ENCODE peak calls at places on chromosome 11, in six cellular contexts. M is progenitor cell of endocrine pancreas, N is pancreas, X is Calu3, R is neural progenitor cell, V is astrocyte of the spinal cord. D is an unnamed sample.

GRCh38 chr11:68350759-68351449 is 38.5 kb downstream of the LRP5 start:
- DNase-seq in X (no peak), R (peak), N (no peak), V (no peak), M (no peak), D (no peak)

GRCh38 chr11:12276356-12276755 is 101.0 kb upstream of the PARVA start:
- DNase-seq in N (no peak), X (no peak), R (no peak), M (no peak), V (no peak), D (no peak)

GRCh38 chr11:102451041-102451692 is 1.4 kb downstream of the TMEM123 start:
- DNase-seq in M (no peak), V (no peak), X (no peak), N (no peak), R (no peak), D (no peak)

GRCh38 chr11:2205214-2205770 is 33.7 kb upstream of the TH start:
- DNase-seq in M (no peak), X (no peak), V (no peak), N (no peak), R (no peak), D (no peak)

GRCh38 chr11:35963911-35964310 is 20.0 kb downstream of the LDLRAD3 start:
- DNase-seq in N (no peak), R (no peak), X (no peak), V (no peak), M (no peak), D (peak)

GRCh38 chr11:40514124-40514523 is 945.3 kb downstream of the LRRC4C start:
- DNase-seq in V (no peak), X (no peak), N (no peak), M (no peak), R (no peak), D (no peak)

GRCh38 chr11:10779086-10779485 is 28.0 kb downstream of the CTR9 start:
- DNase-seq in X (no peak), M (no peak), N (no peak), R (no peak), V (no peak), D (no peak)

GRCh38 chr11:28666632-28667031 is 558.4 kb downstream of the METTL15 start:
- DNase-seq in V (peak), M (no peak), R (no peak), N (no peak), X (no peak), D (no peak)

GRCh38 chr11:110587972-110588371 is 124.3 kb downstream of the ARHGAP20 start:
- DNase-seq in R (no peak), V (no peak), M (no peak), N (no peak), X (no peak), D (peak)

GRCh38 chr11:16902979-16903378 is 111.2 kb downstream of the PLEKHA7 start:
- DNase-seq in R (no peak), M (no peak), X (no peak), N (no peak), V (no peak), D (no peak)

GRCh38 chr11:128472128-128473110 is 114.9 kb downstream of the ETS1 start:
- DNase-seq in N (no peak), R (no peak), X (no peak), M (no peak), V (peak), D (peak)

GRCh38 chr11:106695506-106695905 is 322.8 kb downstream of the GUCY1A2 start:
- DNase-seq in R (no peak), M (no peak), N (no peak), X (no peak), V (peak), D (peak)

GRCh38 chr11:123020968-123021367 is 39.3 kb upstream of the BSX start:
- DNase-seq in X (peak), V (peak), R (peak), N (no peak), M (no peak), D (peak)

GRCh38 chr11:28529046-28529445 is 420.9 kb downstream of the METTL15 start:
- DNase-seq in N (no peak), X (no peak), R (no peak), M (no peak), V (peak), D (peak)

GRCh38 chr11:61418136-61418535 is 11.6 kb downstream of the CPSF7 start:
- DNase-seq in R (no peak), N (no peak), V (no peak), X (no peak), M (no peak), D (no peak)

GRCh38 chr11:833849-834311 is 1.1 kb downstream of the CD151 start:
- DNase-seq in V (no peak), R (no peak), N (no peak), M (no peak), X (no peak), D (no peak)

GRCh38 chr11:61297741-61298140 is 2.6 kb upstream of the VWCE start:
- DNase-seq in R (no peak), M (no peak), X (no peak), V (peak), N (no peak), D (peak)

GRCh38 chr11:78331711-78332110 is 85.9 kb downstream of the GAB2 start:
- DNase-seq in X (no peak), V (no peak), R (peak), M (no peak), N (no peak), D (no peak)

GRCh38 chr11:122168218-122168617 is 52.2 kb upstream of the BLID start:
- DNase-seq in N (no peak), V (no peak), X (no peak), M (no peak), R (no peak), D (no peak)

GRCh38 chr11:68367252-68367651 is 54.9 kb downstream of the LRP5 start:
- DNase-seq in N (no peak), V (no peak), M (no peak), X (no peak), R (no peak), D (no peak)

GRCh38 chr11:85180528-85180927 is 446.6 kb downstream of the DLG2 start:
- DNase-seq in X (no peak), M (no peak), V (no peak), N (no peak), R (no peak), D (no peak)

GRCh38 chr11:16148301-16148787 is 208.0 kb downstream of the SOX6 start:
- DNase-seq in V (no peak), X (no peak), N (no peak), M (no peak), R (peak), D (peak)

GRCh38 chr11:121514401-121514981 is 61.7 kb upstream of the SORL1-AS1 start:
- DNase-seq in M (no peak), R (peak), V (no peak), X (no peak), N (no peak), D (no peak)

GRCh38 chr11:75503531-75504099 is 22.1 kb downstream of the GDPD5 start:
- DNase-seq in N (no peak), M (no peak), V (no peak), R (no peak), X (no peak), D (no peak)

GRCh38 chr11:11536650-11537049 is 85.2 kb downstream of the GALNT18 start:
- DNase-seq in X (no peak), M (no peak), R (no peak), V (no peak), N (no peak), D (no peak)

GRCh38 chr11:12207384-12208150 is 97.2 kb downstream of the MICAL2 start:
- DNase-seq in R (no peak), M (no peak), N (no peak), V (peak), X (no peak), D (no peak)

GRCh38 chr11:72241290-72241781 is 2.6 kb downstream of the PHOX2A start:
- DNase-seq in M (no peak), R (peak), N (no peak), X (no peak), V (no peak), D (no peak)

GRCh38 chr11:95835768-95836488 is 45.6 kb downstream of the CEP57 start:
- DNase-seq in M (peak), V (peak), X (peak), N (no peak), R (peak), D (peak)

GRCh38 chr11:96197221-96197620 is 145.8 kb downstream of the MAML2 start:
- DNase-seq in R (no peak), M (no peak), X (no peak), V (no peak), N (no peak), D (peak)

GRCh38 chr11:86934263-86934932 is 20.8 kb downstream of the FZD4 start:
- DNase-seq in V (no peak), X (no peak), M (no peak), N (no peak), R (no peak), D (no peak)

GRCh38 chr11:122207505-122207904 is 91.5 kb upstream of the BLID start:
- DNase-seq in M (no peak), X (no peak), N (no peak), R (no peak), V (peak), D (peak)

GRCh38 chr11:71183878-71184277 is 68.5 kb downstream of the SHANK2 start:
- DNase-seq in M (no peak), N (no peak), V (no peak), R (no peak), X (no peak), D (no peak)

GRCh38 chr11:121295246-121296007 is 2.9 kb downstream of the SC5D start:
- DNase-seq in X (no peak), M (no peak), R (peak), N (no peak), V (no peak), D (no peak)

GRCh38 chr11:134026655-134027343 is 42.1 kb upstream of the JAM3 start:
- DNase-seq in R (peak), X (no peak), N (peak), V (no peak), M (peak), D (no peak)

GRCh38 chr11:45182902-45183301 is 36.5 kb downstream of the PRDM11 start:
- DNase-seq in R (peak), M (no peak), V (no peak), N (no peak), X (peak), D (peak)
- TF ChIP-seq CTCF in R (peak), M (peak), V (peak), N (peak), X (peak), D (peak)

DNA sequence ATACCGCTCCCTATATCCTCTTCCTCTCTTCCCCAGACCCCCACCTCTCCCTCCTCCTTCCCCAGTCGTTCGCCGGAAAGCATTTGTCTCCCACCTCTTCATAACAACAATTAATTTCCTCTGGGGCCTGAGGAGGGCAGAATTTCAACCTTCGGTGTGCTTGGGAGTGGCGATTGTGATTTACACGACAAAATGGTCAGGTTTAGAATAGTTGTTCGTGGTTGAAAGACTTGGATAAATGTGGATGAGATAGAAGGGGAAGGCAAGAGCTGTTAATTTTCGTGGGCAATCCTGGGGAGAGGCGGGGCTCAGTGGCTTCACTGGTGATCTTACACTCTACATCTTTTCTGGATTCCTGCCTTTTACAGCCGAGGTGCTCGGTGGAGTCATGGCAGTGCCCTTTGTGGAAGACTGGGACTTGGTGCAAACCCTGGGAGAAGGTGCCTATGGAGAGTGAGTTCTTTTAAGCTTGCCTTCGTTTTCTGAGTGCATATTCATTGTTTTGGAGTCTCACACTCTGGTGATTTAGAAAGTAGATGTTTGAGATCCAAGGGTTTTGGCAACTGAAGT is 1.5 kb downstream of the CHEK1 start:
- DNase-seq in V (no peak), X (no peak), M (no peak), R (no peak), N (no peak), D (no peak)
- TF ChIP-seq CTCF in V (peak), X (no peak), M (peak), R (peak), N (no peak), D (peak)

GRCh38 chr11:130068986-130069683 is 559 bp upstream of the APLP2 start:
- DNase-seq in V (peak), M (no peak), N (peak), X (peak), R (peak), D (peak)
- TF ChIP-seq CTCF in V (peak), M (no peak), N (no peak), X (no peak), R (no peak), D (peak)

GRCh38 chr11:19437760-19438159 is 197.0 kb upstream of the E2F8 start:
- DNase-seq in V (peak), X (peak), M (no peak), R (no peak), N (no peak), D (peak)
- TF ChIP-seq CTCF in V (no peak), X (no peak), M (no peak), R (no peak), N (no peak), D (no peak)